ENCODE peak calls at places on chromosomes 7 and 10, in seven cellular contexts. F is psoas muscle, K is Panc1, N is HCT116, X is pancreas, C is IMR-90, B is astrocyte. R is an unnamed sample.

GRCh38 chr7:55224111-55224510 is 141.0 kb upstream of the LANCL2 start:
- DNase-seq in F (no peak), K (no peak), N (no peak), X (no peak), C (no peak), B (no peak), R (no peak)

GRCh38 chr10:93465806-93466675 is 16.1 kb downstream of the MYOF start:
- DNase-seq in F (peak), K (peak), N (peak), X (peak), C (peak), B (peak), R (peak)

GRCh38 chr7:7129381-7129780 is 53.0 kb upstream of the C1GALT1 start:
- DNase-seq in F (no peak), K (no peak), N (no peak), X (no peak), C (no peak), B (no peak), R (peak)

GRCh38 chr10:121791761-121792160 is 136.1 kb downstream of the ATE1 start:
- DNase-seq in F (no peak), K (no peak), N (no peak), X (no peak), C (peak), B (peak), R (no peak)

GRCh38 chr7:155369-156000 is 36.9 kb upstream of the FAM20C start:
- DNase-seq in F (no peak), K (no peak), N (no peak), X (no peak), C (peak), B (no peak), R (no peak)

GRCh38 chr7:78141533-78142281 is 343.1 kb downstream of the PHTF2 start:
- DNase-seq in F (no peak), K (no peak), N (no peak), X (no peak), C (peak), B (peak), R (peak)

GRCh38 chr10:29473411-29474100 is 161.2 kb downstream of the SVIL start:
- DNase-seq in F (no peak), K (no peak), N (no peak), X (no peak), C (peak), B (no peak), R (no peak)

GRCh38 chr10:33238643-33239042 is 95.8 kb downstream of the NRP1 start:
- DNase-seq in F (no peak), K (peak), N (no peak), X (no peak), C (peak), B (peak), R (peak)

GRCh38 chr7:140696024-140696678 is 357 bp upstream of the NDUFB2 start:
- DNase-seq in F (peak), K (no peak), N (peak), X (peak), C (peak), B (peak), R (peak)

GRCh38 chr10:52280051-52280450 is 34.0 kb upstream of the DKK1 start:
- DNase-seq in F (no peak), K (no peak), N (no peak), X (no peak), C (no peak), B (no peak), R (no peak)

GRCh38 chr7:130896051-130896881 is 162.3 kb upstream of the KLF14 start:
- DNase-seq in F (no peak), K (peak), N (no peak), X (no peak), C (peak), B (no peak), R (no peak)

GRCh38 chr10:98422182-98422581 is 7.2 kb upstream of the PYROXD2 start:
- DNase-seq in F (no peak), K (no peak), N (no peak), X (no peak), C (no peak), B (no peak), R (no peak)

GRCh38 chr10:19833508-19833824 is 17.2 kb downstream of the PLXDC2 start:
- DNase-seq in F (no peak), K (no peak), N (no peak), X (no peak), C (no peak), B (no peak), R (no peak)
- H3K4me3 ChIP-seq in F (no peak), K (no peak), N (no peak), X (no peak), C (no peak), B (no peak), R (no peak)

GRCh38 chr10:97319671-97320479 is 804 bp downstream of the FRAT1 start:
- DNase-seq in F (peak), K (no peak), N (no peak), X (peak), C (no peak), B (no peak), R (no peak)
- TF ChIP-seq CTCF in F (no peak), K (no peak), N (no peak), X (no peak), C (no peak), B (no peak), R (no peak)

GRCh38 chr10:117217196-117217761 is 20.0 kb downstream of the KCNK18 start:
- DNase-seq in F (no peak), K (no peak), N (no peak), X (peak), C (no peak), B (no peak), R (no peak)
- H3K4me3 ChIP-seq in F (peak), K (peak), N (no peak), X (peak), C (peak), B (peak), R (peak)

DNA sequence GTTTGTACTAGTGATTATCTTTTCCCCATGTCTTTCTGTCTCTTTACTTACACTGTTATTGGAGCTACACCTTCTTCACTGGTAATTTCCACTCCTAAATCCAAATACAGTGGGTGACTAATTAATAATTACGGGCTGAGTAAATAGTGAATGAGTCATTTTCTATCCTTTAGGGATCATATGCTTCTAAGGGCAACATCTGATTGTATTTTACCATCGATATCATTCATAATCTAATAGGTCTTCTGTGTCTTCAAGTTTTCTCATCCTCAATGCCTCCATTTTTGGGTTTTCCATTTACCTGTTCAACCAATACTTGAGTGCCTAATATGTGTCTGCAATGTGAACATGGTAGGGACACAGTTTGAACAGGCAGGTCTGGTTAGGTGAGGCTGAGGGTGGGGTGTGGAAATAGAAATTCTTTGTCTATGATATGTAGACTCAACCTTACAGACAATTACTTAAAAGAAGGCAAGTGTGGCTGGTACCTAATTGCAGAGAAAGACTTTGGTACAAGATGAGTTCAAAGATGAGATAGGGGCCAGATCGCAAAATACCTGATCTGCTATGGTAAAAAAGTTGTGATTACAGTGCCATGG is 5.9 kb upstream of the DHX32 start:
- DNase-seq in F (no peak), K (no peak), N (no peak), X (no peak), C (no peak), B (no peak), R (no peak)
- TF ChIP-seq CTCF in F (no peak), K (no peak), N (no peak), X (no peak), C (no peak), B (no peak), R (no peak)

DNA sequence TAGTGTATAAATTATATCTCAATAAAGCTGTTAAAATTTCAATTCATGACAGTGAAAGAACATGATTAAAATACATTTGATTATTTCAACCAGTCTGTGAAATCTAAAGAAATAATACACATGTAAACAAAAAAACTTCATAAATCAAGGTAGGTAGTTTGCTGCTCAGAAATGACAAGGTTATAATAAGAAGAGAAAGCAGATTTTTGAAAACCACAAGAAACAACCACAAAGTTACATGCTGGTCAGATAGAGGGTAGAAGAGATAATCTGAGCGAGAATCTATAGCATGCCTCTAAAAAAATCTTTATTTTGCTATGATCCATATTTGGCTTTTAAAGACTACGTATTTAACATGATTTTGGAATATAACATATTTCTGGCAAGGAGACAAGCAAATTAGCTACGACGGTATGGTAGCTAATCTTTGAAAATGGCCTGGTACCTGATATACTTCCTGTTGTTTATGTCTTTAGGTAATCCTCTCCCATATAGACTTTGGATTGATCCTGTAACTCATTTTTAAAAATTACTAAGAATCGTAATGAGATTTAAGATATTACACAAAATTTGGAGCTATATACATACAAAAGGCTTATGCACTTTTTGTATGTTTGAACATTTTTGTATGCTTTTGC is 23.5 kb upstream of the VCL start:
- DNase-seq in F (no peak), K (no peak), N (no peak), X (no peak), C (no peak), B (no peak), R (no peak)
- H3K4me3 ChIP-seq in F (no peak), K (no peak), N (no peak), X (no peak), C (no peak), B (no peak), R (no peak)

GRCh38 chr7:157010588-157011332 is at the start of gene MNX1:
- DNase-seq in F (peak), K (no peak), N (peak), X (peak), C (no peak), B (no peak), R (no peak)
- TF ChIP-seq CTCF in F (no peak), K (no peak), N (no peak), X (no peak), C (no peak), B (no peak), R (no peak)

GRCh38 chr10:117546630-117547300 is 4.2 kb downstream of the EMX2 start:
- DNase-seq in F (no peak), K (no peak), N (no peak), X (no peak), C (no peak), B (no peak), R (no peak)
- H3K4me3 ChIP-seq in F (peak), K (no peak), N (no peak), X (no peak), C (no peak), B (peak), R (no peak)

GRCh38 chr7:138729444-138729843 is 28.3 kb upstream of the SVOPL start:
- DNase-seq in F (no peak), K (no peak), N (no peak), X (no peak), C (no peak), B (no peak), R (no peak)

GRCh38 chr7:138727336-138728099 is 26.4 kb upstream of the SVOPL start:
- DNase-seq in F (no peak), K (no peak), N (no peak), X (no peak), C (no peak), B (no peak), R (no peak)

DNA sequence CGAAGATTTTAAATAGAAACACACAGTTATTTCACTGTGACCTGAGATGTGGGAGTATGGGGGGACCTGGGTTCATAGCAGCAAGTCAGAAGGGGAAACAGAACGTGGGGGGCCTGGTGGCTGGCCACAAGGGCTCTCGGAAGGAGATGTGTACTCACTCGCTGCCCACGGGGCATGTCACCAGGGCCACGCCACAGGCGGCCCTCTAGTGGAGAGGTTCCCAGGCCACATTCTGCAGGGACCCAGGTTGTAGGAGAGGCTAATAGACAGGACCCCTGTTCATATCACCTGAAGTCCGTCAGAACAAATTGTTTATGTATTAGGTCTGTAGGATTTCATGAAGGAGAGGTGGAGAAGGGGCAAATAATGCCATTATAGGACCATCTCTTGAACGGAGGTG is 25.1 kb upstream of the SVOPL start:
- DNase-seq in F (no peak), K (no peak), N (no peak), X (no peak), C (no peak), B (no peak), R (no peak)
- TF ChIP-seq CTCF in F (no peak), K (no peak), N (no peak), X (no peak), C (no peak), B (no peak), R (peak)

R was measured in AG09309.